ENCODE peak calls at places on chromosomes 1 and 21, in nine cellular contexts. T is tibial nerve, Q is upper lobe of left lung, U is A549, L is transverse colon, O is ovary, F is stomach, G is sigmoid colon, H is SK-N-SH. W is an unnamed sample.

GRCh38 chr1:63621698-63622097 is 28.5 kb downstream of the PGM1 start:
- DNase-seq in T (no peak), Q (no peak), U (no peak), L (no peak), O (no peak), F (no peak), G (peak), H (no peak), W (no peak)

GRCh38 chr21:42466700-42467612 is 29.1 kb downstream of the RSPH1 start:
- DNase-seq in T (no peak), Q (peak), U (peak), L (peak), O (no peak), F (no peak), G (no peak), H (no peak), W (peak)

GRCh38 chr1:206560021-206560716 is 52.1 kb downstream of the EIF2D start:
- DNase-seq in T (no peak), Q (peak), U (no peak), L (no peak), O (no peak), F (peak), G (no peak), H (no peak), W (no peak)

GRCh38 chr1:9289724-9290493 is 2.8 kb upstream of the SPSB1 start:
- DNase-seq in T (peak), Q (peak), U (peak), L (no peak), O (no peak), F (no peak), G (peak), H (no peak), W (no peak)

GRCh38 chr1:168303716-168304540 is 23.3 kb downstream of the TBX19 start:
- DNase-seq in T (no peak), Q (no peak), U (no peak), L (no peak), O (no peak), F (no peak), G (no peak), H (no peak), W (no peak)

GRCh38 chr1:230747886-230748800 is 955 bp downstream of the CAPN9 start:
- DNase-seq in T (no peak), Q (no peak), U (no peak), L (peak), O (no peak), F (peak), G (no peak), H (no peak), W (peak)

GRCh38 chr1:246579818-246580217 is 13.6 kb downstream of the CNST start:
- DNase-seq in T (no peak), Q (no peak), U (no peak), L (no peak), O (no peak), F (no peak), G (no peak), H (no peak), W (no peak)

GRCh38 chr1:28601696-28602095 is 9.6 kb downstream of the RAB42 start:
- DNase-seq in T (no peak), Q (no peak), U (no peak), L (no peak), O (peak), F (no peak), G (no peak), H (no peak), W (no peak)

GRCh38 chr1:55428944-55429931 is 214.1 kb upstream of the USP24 start:
- DNase-seq in T (peak), Q (peak), U (peak), L (peak), O (peak), F (peak), G (peak), H (peak), W (no peak)

GRCh38 chr1:110087812-110088738 is 17.6 kb upstream of the ALX3 start:
- DNase-seq in T (peak), Q (no peak), U (peak), L (peak), O (no peak), F (peak), G (no peak), H (peak), W (no peak)

GRCh38 chr1:208536176-208536575 is 292.0 kb upstream of the PLXNA2 start:
- DNase-seq in T (no peak), Q (no peak), U (no peak), L (no peak), O (no peak), F (no peak), G (no peak), H (no peak), W (no peak)

GRCh38 chr21:38910390-38911008 is 104.8 kb downstream of the ETS2 start:
- DNase-seq in T (no peak), Q (no peak), U (peak), L (peak), O (no peak), F (no peak), G (no peak), H (peak), W (no peak)

GRCh38 chr1:218394416-218394815 is 49.3 kb downstream of the TGFB2 start:
- DNase-seq in T (no peak), Q (no peak), U (no peak), L (no peak), O (no peak), F (no peak), G (no peak), H (no peak), W (peak)

GRCh38 chr1:39076127-39076798 is 50.1 kb downstream of the NDUFS5 start:
- DNase-seq in T (peak), Q (no peak), U (no peak), L (peak), O (peak), F (peak), G (peak), H (no peak), W (peak)

GRCh38 chr21:42356036-42356435 is 5.2 kb upstream of the TFF2 start:
- DNase-seq in T (no peak), Q (no peak), U (no peak), L (no peak), O (no peak), F (no peak), G (no peak), H (no peak), W (no peak)

GRCh38 chr21:16532841-16533240 is 803.1 kb downstream of the USP25 start:
- DNase-seq in T (no peak), Q (no peak), U (no peak), L (no peak), O (no peak), F (no peak), G (no peak), H (no peak), W (no peak)
- TF ChIP-seq EP300 in T (no peak), Q (no peak), U (no peak), L (no peak), O (no peak), F (no peak), G (no peak), H (no peak), W (no peak)

GRCh38 chr1:24862775-24863483 is 67.1 kb downstream of the RUNX3 start:
- DNase-seq in T (no peak), Q (no peak), U (no peak), L (no peak), O (no peak), F (no peak), G (no peak), H (no peak), W (no peak)

GRCh38 chr1:24864409-24864808 is 65.7 kb downstream of the RUNX3 start:
- DNase-seq in T (no peak), Q (peak), U (no peak), L (peak), O (no peak), F (peak), G (no peak), H (no peak), W (no peak)

GRCh38 chr1:24859063-24860010 is 70.7 kb downstream of the RUNX3 start:
- DNase-seq in T (no peak), Q (no peak), U (no peak), L (no peak), O (no peak), F (no peak), G (no peak), H (no peak), W (no peak)

GRCh38 chr1:24860841-24861240 is 69.2 kb downstream of the RUNX3 start:
- DNase-seq in T (no peak), Q (no peak), U (no peak), L (no peak), O (no peak), F (no peak), G (peak), H (no peak), W (no peak)

DNA sequence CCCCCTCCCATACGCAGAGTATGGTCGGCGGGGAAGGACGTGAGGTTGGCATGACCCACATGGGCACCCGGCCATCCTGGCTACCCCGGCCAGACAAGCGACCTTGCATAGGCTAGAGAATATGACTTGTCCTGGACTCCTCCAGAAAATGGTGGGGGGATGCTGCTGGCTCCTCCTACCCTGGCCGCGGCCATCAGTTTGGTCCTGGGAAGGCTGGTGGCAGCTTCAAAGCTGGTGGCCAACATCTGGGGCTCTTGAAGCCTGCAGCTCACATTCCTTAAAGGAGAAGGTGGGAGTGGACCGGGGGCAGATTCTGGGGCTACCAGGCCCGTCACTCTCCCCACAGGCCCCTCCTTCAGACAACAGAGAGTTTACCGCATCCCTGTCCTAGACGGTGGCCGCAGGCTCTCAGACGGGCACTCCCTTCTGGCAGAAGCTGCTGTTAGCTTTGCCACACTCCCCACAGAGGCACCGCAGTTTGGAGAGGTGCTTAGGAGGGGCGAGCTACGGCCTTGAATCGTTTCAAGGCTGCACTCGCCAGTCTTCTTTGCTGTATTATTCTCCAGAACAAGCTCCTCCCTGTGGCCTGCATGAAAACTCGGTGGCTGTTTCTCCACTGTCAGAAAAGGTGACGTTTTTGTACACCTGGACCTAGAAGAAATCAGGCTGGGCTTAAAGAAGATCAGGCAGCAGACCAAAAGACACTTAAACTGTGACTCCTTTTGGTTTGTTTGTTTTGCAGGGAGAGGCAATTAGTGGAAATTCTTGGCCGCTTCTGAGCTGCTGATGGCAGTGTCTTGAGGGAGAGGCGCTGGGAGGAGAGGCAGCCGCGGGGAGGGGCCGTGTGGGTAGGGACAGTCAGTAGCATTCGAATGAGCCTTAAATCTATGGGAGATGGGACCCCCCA is 68.0 kb downstream of the RUNX3 start:
- DNase-seq in T (no peak), Q (peak), U (peak), L (peak), O (no peak), F (peak), G (no peak), H (no peak), W (no peak)
- H3K27ac ChIP-seq in T (no peak), Q (peak), U (no peak), L (peak), O (no peak), F (no peak), G (no peak), H (no peak), W (peak)

GRCh38 chr1:228650946-228651345 is 84.3 kb upstream of the RHOU start:
- DNase-seq in T (no peak), Q (no peak), U (no peak), L (no peak), O (no peak), F (no peak), G (no peak), H (no peak), W (no peak)

GRCh38 chr1:228650141-228650540 is 85.1 kb upstream of the RHOU start:
- DNase-seq in T (no peak), Q (no peak), U (no peak), L (no peak), O (no peak), F (no peak), G (no peak), H (no peak), W (no peak)

GRCh38 chr1:228653748-228654147 is 81.5 kb upstream of the RHOU start:
- DNase-seq in T (no peak), Q (no peak), U (no peak), L (no peak), O (no peak), F (no peak), G (no peak), H (no peak), W (no peak)

GRCh38 chr1:228655796-228656394 is 79.4 kb upstream of the RHOU start:
- DNase-seq in T (no peak), Q (no peak), U (no peak), L (no peak), O (no peak), F (no peak), G (no peak), H (no peak), W (no peak)
- H3K4me3 ChIP-seq in T (no peak), Q (no peak), U (no peak), L (no peak), O (no peak), F (no peak), G (no peak), H (no peak), W (no peak)

GRCh38 chr1:65245290-65245689 is 64.1 kb upstream of the DNAJC6 start:
- DNase-seq in T (no peak), Q (no peak), U (no peak), L (no peak), O (no peak), F (no peak), G (no peak), H (no peak), W (no peak)
- TF ChIP-seq EP300 in T (no peak), Q (no peak), U (no peak), L (no peak), O (no peak), F (no peak), G (no peak), H (no peak), W (no peak)

DNA sequence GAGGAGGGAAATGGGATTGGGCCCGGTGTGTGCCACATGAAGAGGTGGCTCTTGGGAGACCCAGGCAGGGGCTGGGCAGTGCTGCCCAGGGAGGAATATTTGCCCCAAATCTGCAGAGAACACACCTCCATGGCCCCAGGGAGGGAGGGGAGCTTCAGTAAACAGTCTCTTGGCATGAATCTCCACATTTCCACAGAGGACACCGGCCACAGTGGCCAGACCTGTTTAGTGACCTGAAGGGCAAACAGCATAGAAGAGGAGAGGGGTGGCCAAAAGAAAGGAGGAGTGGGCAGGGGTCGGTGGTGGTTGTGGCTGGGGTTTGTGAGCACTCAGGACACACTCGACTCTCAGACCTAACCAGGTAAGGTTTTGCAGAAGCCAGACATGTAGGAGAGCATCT is 54.0 kb upstream of the IFFO2 start:
- DNase-seq in T (no peak), Q (peak), U (no peak), L (no peak), O (no peak), F (peak), G (no peak), H (no peak), W (no peak)
- H3K27ac ChIP-seq in T (peak), Q (peak), U (peak), L (peak), O (no peak), F (peak), G (peak), H (peak), W (peak)

DNA sequence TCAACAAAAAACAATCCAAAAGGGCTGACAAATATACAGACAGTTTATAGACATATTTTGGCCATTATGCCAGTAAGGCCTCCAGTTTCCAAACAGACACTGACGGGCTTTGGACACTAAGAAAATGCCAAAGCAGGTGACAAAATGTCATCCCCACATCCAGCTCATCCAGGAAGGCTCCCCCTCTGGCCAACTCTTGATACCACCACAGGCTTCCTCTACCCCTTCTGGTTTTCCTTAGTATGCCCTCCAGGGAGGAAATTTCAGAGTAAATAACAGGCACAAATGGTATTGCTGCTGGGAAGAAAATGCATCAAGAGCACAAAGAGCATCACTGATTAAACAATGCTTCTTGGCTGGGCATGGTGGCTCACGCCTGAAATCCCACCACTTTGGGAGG is 225.3 kb downstream of the VAV3 start:
- DNase-seq in T (no peak), Q (no peak), U (no peak), L (no peak), O (no peak), F (no peak), G (no peak), H (no peak), W (no peak)
- H3K4me3 ChIP-seq in T (no peak), Q (no peak), U (no peak), L (no peak), O (no peak), F (no peak), G (no peak), H (no peak), W (no peak)

W was measured in suprapubic skin.